ENCODE peak calls at places on chromosomes 16 and 17, in seven cellular contexts. One of them, this sample, is unnamed.
A peak's percentile ranks its signal among the peaks of the same experiment; 100 is the strongest.

GRCh38 chr17:62681061-62681938 is 53.8 kb downstream of the MRC2 start:
- DNase-seq in psoas muscle: no peak
- DNase-seq in dorsolateral prefrontal cortex: no peak
- DNase-seq in HCT116: no peak
- DNase-seq in GM23248: no peak
- DNase-seq in A549: no peak
- DNase-seq in stomach: no peak
- DNase-seq in this sample: no peak

GRCh38 chr17:44005865-44006580 is 1.6 kb downstream of the NAGS start:
- DNase-seq in psoas muscle: peak; percentile 42
- DNase-seq in GM23248: peak; percentile 66
- DNase-seq in stomach: peak; percentile 59
- DNase-seq in HCT116: no peak
- DNase-seq in dorsolateral prefrontal cortex: no peak
- DNase-seq in A549: peak; percentile 32
- DNase-seq in this sample: no peak

GRCh38 chr16:50568187-50568830 is 20.1 kb downstream of the NKD1 start:
- DNase-seq in A549: no peak
- DNase-seq in stomach: no peak
- DNase-seq in HCT116: no peak
- DNase-seq in dorsolateral prefrontal cortex: no peak
- DNase-seq in psoas muscle: no peak
- DNase-seq in GM23248: no peak
- DNase-seq in this sample: no peak

GRCh38 chr17:80213651-80213975 is 6.5 kb downstream of the SGSH start:
- DNase-seq in dorsolateral prefrontal cortex: no peak
- DNase-seq in GM23248: no peak
- DNase-seq in stomach: no peak
- DNase-seq in HCT116: no peak
- DNase-seq in psoas muscle: no peak
- DNase-seq in A549: no peak
- DNase-seq in this sample: no peak

GRCh38 chr17:75752405-75753192 is 12.4 kb downstream of the GALK1 start:
- DNase-seq in A549: no peak
- DNase-seq in HCT116: no peak
- DNase-seq in stomach: no peak
- DNase-seq in dorsolateral prefrontal cortex: no peak
- DNase-seq in GM23248: no peak
- DNase-seq in psoas muscle: no peak
- DNase-seq in this sample: no peak

GRCh38 chr17:81160747-81161453 is 4.4 kb upstream of the PVALEF start:
- DNase-seq in HCT116: no peak
- DNase-seq in psoas muscle: no peak
- DNase-seq in GM23248: no peak
- DNase-seq in stomach: no peak
- DNase-seq in A549: no peak
- DNase-seq in dorsolateral prefrontal cortex: no peak
- DNase-seq in this sample: no peak

GRCh38 chr17:72338847-72339790 is 218.3 kb downstream of the SOX9 start:
- DNase-seq in A549: peak; percentile 70
- DNase-seq in HCT116: peak; percentile 91
- DNase-seq in GM23248: peak; percentile 95
- DNase-seq in dorsolateral prefrontal cortex: no peak
- DNase-seq in stomach: no peak
- DNase-seq in psoas muscle: no peak
- DNase-seq in this sample: peak; percentile 16

GRCh38 chr17:80687819-80688218 is 143.2 kb downstream of the RPTOR start:
- DNase-seq in dorsolateral prefrontal cortex: no peak
- DNase-seq in stomach: no peak
- DNase-seq in GM23248: no peak
- DNase-seq in A549: no peak
- DNase-seq in HCT116: no peak
- DNase-seq in psoas muscle: no peak
- DNase-seq in this sample: no peak

GRCh38 chr17:39161967-39162366 is 4.0 kb downstream of the ARL5C start:
- DNase-seq in psoas muscle: no peak
- DNase-seq in GM23248: no peak
- DNase-seq in A549: no peak
- DNase-seq in stomach: no peak
- DNase-seq in HCT116: no peak
- DNase-seq in dorsolateral prefrontal cortex: no peak
- DNase-seq in this sample: no peak

GRCh38 chr17:31529841-31530251 is 138.4 kb downstream of the RAB11FIP4 start:
- DNase-seq in stomach: no peak
- DNase-seq in A549: no peak
- DNase-seq in psoas muscle: no peak
- DNase-seq in dorsolateral prefrontal cortex: no peak
- DNase-seq in HCT116: no peak
- DNase-seq in GM23248: peak; percentile 42
- DNase-seq in this sample: no peak

GRCh38 chr16:14562691-14563491 is 67.2 kb downstream of the PARN start:
- DNase-seq in HCT116: no peak
- DNase-seq in psoas muscle: peak; percentile 33
- DNase-seq in stomach: peak; percentile 48
- DNase-seq in GM23248: peak; percentile 87
- DNase-seq in dorsolateral prefrontal cortex: no peak
- DNase-seq in A549: peak; percentile 73
- DNase-seq in this sample: peak; percentile 51

GRCh38 chr17:42618442-42619150 is 9.1 kb downstream of the TUBG1 start:
- DNase-seq in HCT116: no peak
- DNase-seq in stomach: peak; percentile 86
- DNase-seq in psoas muscle: peak; percentile 76
- DNase-seq in GM23248: no peak
- DNase-seq in dorsolateral prefrontal cortex: no peak
- DNase-seq in A549: peak; percentile 65
- DNase-seq in this sample: peak; percentile 68

GRCh38 chr16:19884021-19884485 is 595 bp downstream of the GPRC5B start:
- DNase-seq in HCT116: no peak
- DNase-seq in GM23248: peak; percentile 20
- DNase-seq in A549: no peak
- DNase-seq in stomach: peak; percentile 32
- DNase-seq in dorsolateral prefrontal cortex: no peak
- DNase-seq in psoas muscle: peak; percentile 27
- DNase-seq in this sample: peak; percentile 31

GRCh38 chr17:65220732-65221131 is 83.6 kb downstream of the RGS9 start:
- DNase-seq in HCT116: peak; percentile 23
- DNase-seq in dorsolateral prefrontal cortex: no peak
- DNase-seq in psoas muscle: no peak
- DNase-seq in stomach: no peak
- DNase-seq in A549: no peak
- DNase-seq in GM23248: peak; percentile 39
- DNase-seq in this sample: no peak

GRCh38 chr17:70609566-70609965 is 440.2 kb downstream of the KCNJ2 start:
- DNase-seq in stomach: no peak
- DNase-seq in dorsolateral prefrontal cortex: peak; percentile 78
- DNase-seq in GM23248: no peak
- DNase-seq in A549: no peak
- DNase-seq in HCT116: no peak
- DNase-seq in psoas muscle: no peak
- DNase-seq in this sample: no peak

DNA sequence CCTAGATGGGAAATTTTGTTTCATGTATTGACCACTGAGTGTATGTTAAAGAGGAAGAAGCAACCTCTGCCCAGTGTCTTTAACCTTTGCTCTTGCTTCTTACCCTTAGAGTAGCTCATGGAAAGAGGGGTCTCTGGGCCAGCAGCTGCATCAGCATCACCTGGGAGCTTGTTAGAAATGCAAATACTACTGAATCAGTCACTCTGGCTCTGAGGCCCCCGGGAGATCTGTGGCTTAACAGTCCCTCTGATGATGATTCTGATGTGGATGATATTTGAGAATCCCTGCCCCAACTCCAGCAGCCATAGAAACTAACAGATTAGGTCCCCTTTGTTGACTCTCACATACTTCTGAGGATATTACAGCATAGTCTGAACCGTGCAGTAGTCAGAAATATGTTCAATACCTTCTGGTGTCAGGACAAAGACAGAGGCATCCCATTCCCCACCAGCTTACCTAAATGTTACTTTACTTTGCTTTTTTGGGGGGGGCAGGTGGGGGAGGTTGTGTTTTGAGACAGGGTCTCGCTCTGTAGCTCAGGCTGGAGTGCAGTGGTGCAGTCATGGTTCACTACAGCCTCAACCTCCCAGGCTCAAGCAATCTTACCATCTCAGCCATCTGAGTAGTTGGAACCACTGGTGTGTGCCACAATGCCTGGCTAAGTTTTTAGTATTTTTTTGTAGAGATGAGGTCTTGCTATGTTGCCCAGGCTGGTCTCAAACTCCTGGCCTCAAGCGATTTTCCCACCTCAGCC is 220.1 kb downstream of the CCDC182 start:
- DNase-seq in HCT116: no peak
- DNase-seq in A549: no peak
- DNase-seq in stomach: no peak
- DNase-seq in dorsolateral prefrontal cortex: no peak
- DNase-seq in psoas muscle: no peak
- DNase-seq in GM23248: no peak
- DNase-seq in this sample: no peak
- H3K27ac ChIP-seq in HCT116: peak overlapping the region; percentile 67
- H3K27ac ChIP-seq in A549: peak overlapping the region; percentile 85
- H3K27ac ChIP-seq in stomach: no peak overlapping the region
- H3K27ac ChIP-seq in dorsolateral prefrontal cortex: peak overlapping the region; percentile 25
- H3K27ac ChIP-seq in psoas muscle: peak overlapping the region; percentile 64
- H3K27ac ChIP-seq in GM23248: no peak overlapping the region
- H3K27ac ChIP-seq in this sample: peak overlapping the region; percentile 16

GRCh38 chr16:67910162-67910561 is 17.1 kb downstream of the PSKH1 start:
- DNase-seq in HCT116: no peak
- DNase-seq in GM23248: peak; percentile 61
- DNase-seq in psoas muscle: no peak
- DNase-seq in A549: no peak
- DNase-seq in stomach: no peak
- DNase-seq in dorsolateral prefrontal cortex: peak; percentile 90
- DNase-seq in this sample: no peak
- H3K27ac ChIP-seq in HCT116: no peak overlapping the region
- H3K27ac ChIP-seq in GM23248: no peak overlapping the region
- H3K27ac ChIP-seq in psoas muscle: no peak overlapping the region
- H3K27ac ChIP-seq in A549: no peak overlapping the region
- H3K27ac ChIP-seq in stomach: no peak overlapping the region
- H3K27ac ChIP-seq in dorsolateral prefrontal cortex: peak overlapping the region; percentile 90
- H3K27ac ChIP-seq in this sample: no peak overlapping the region

DNA sequence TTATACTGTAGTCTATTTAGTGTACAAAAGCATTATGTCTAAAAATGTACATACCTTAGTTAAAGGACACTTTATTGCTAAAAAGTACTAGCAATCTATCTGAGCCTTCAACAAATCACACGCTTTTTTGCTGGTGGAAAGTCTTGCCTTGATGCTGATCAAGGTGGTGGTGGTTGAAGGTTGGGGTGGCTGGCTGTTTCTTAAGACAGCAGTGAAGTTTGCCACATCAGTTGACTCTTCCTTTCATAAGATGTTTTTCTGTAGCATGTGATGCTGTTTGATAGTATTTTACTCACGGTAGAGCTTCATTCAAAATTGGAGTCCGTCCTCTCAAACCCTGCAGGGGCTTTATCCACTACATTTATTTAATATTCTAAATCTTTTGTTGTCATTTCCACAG is 8.6 kb downstream of the ADGRG5 start:
- DNase-seq in A549: no peak
- DNase-seq in stomach: no peak
- DNase-seq in psoas muscle: no peak
- DNase-seq in dorsolateral prefrontal cortex: no peak
- DNase-seq in HCT116: no peak
- DNase-seq in GM23248: no peak
- DNase-seq in this sample: no peak
- H3K27ac ChIP-seq in A549: no peak overlapping the region
- H3K27ac ChIP-seq in stomach: no peak overlapping the region
- H3K27ac ChIP-seq in psoas muscle: no peak overlapping the region
- H3K27ac ChIP-seq in dorsolateral prefrontal cortex: no peak overlapping the region
- H3K27ac ChIP-seq in HCT116: no peak overlapping the region
- H3K27ac ChIP-seq in GM23248: no peak overlapping the region
- H3K27ac ChIP-seq in this sample: no peak overlapping the region

GRCh38 chr16:17177242-17177967 is 293.4 kb downstream of the XYLT1 start:
- DNase-seq in GM23248: peak; percentile 49
- DNase-seq in HCT116: no peak
- DNase-seq in A549: no peak
- DNase-seq in dorsolateral prefrontal cortex: no peak
- DNase-seq in stomach: no peak
- DNase-seq in psoas muscle: no peak
- DNase-seq in this sample: no peak
- H3K27ac ChIP-seq in GM23248: no peak overlapping the region
- H3K27ac ChIP-seq in HCT116: no peak overlapping the region
- H3K27ac ChIP-seq in A549: no peak overlapping the region
- H3K27ac ChIP-seq in dorsolateral prefrontal cortex: no peak overlapping the region
- H3K27ac ChIP-seq in stomach: no peak overlapping the region
- H3K27ac ChIP-seq in psoas muscle: no peak overlapping the region
- H3K27ac ChIP-seq in this sample: no peak overlapping the region